ENCODE peak calls at places on chromosomes 13 and 19, in ten cellular contexts. D is activated CD4-positive, alpha-beta T cell treated with anti-CD3 and anti-CD28 coated beads, Interleukin-2, amount 50 U/mL, for 24 hours; B is AG09309; V is fibroblast of the aortic adventitia; J is fibroblast of pulmonary artery; I is left colon; M is NCI-H2171 treated with DMSO at 0.1 percent for 48 hours; G is GOT3; K is T-helper 2 cell; A is uterus. X is an unnamed sample.

GRCh38 chr19:48804496-48804895 is 6.3 kb downstream of the BCAT2 start:
- DNase-seq in D (no peak), B (no peak), V (no peak), J (no peak), I (no peak), M (no peak), G (no peak), K (no peak), A (no peak), X (no peak)

GRCh38 chr19:41265376-41266153 is 1.4 kb downstream of the HNRNPUL1 start:
- DNase-seq in D (no peak), B (no peak), V (peak), J (peak), I (peak), M (no peak), G (no peak), K (no peak), A (no peak), X (no peak)

GRCh38 chr13:112455476-112456059 is 79.4 kb downstream of the SPACA7 start:
- DNase-seq in D (no peak), B (no peak), V (no peak), J (no peak), I (no peak), M (no peak), G (no peak), K (no peak), A (no peak), X (no peak)

GRCh38 chr13:49210669-49211068 is 9.5 kb upstream of the MLNR start:
- DNase-seq in D (no peak), B (no peak), V (no peak), J (no peak), I (no peak), M (no peak), G (no peak), K (no peak), A (no peak), X (no peak)

GRCh38 chr13:111482126-111482525 is 161.7 kb downstream of the TEX29 start:
- DNase-seq in D (no peak), B (no peak), V (no peak), J (no peak), I (no peak), M (no peak), G (no peak), K (no peak), A (no peak), X (no peak)

GRCh38 chr13:26946675-26947342 is 186.2 kb upstream of the GPR12 start:
- DNase-seq in D (no peak), B (no peak), V (peak), J (peak), I (no peak), M (peak), G (no peak), K (no peak), A (no peak), X (no peak)

GRCh38 chr13:37652596-37652995 is 54.0 kb upstream of the POSTN start:
- DNase-seq in D (no peak), B (no peak), V (peak), J (no peak), I (no peak), M (no peak), G (no peak), K (no peak), A (no peak), X (no peak)

GRCh38 chr13:103726808-103727207 is 660.6 kb upstream of the SLC10A2 start:
- DNase-seq in D (no peak), B (no peak), V (no peak), J (no peak), I (no peak), M (no peak), G (no peak), K (no peak), A (no peak), X (no peak)

GRCh38 chr19:3398114-3398899 is 31.9 kb downstream of the NFIC start:
- DNase-seq in D (no peak), B (no peak), V (peak), J (no peak), I (peak), M (no peak), G (no peak), K (no peak), A (peak), X (no peak)

GRCh38 chr19:1412995-1413889 is 5.9 kb downstream of the DAZAP1 start:
- DNase-seq in D (no peak), B (no peak), V (no peak), J (no peak), I (no peak), M (no peak), G (no peak), K (no peak), A (no peak), X (no peak)

GRCh38 chr13:38166121-38166520 is 183.5 kb upstream of the UFM1 start:
- DNase-seq in D (no peak), B (no peak), V (no peak), J (peak), I (no peak), M (no peak), G (no peak), K (no peak), A (no peak), X (no peak)

GRCh38 chr13:105956891-105957290 is 578.6 kb downstream of the EFNB2 start:
- DNase-seq in D (no peak), B (no peak), V (no peak), J (no peak), I (no peak), M (peak), G (no peak), K (no peak), A (no peak), X (no peak)

GRCh38 chr13:22828081-22828480 is 352.7 kb upstream of the SGCG start:
- DNase-seq in D (no peak), B (no peak), V (no peak), J (no peak), I (no peak), M (no peak), G (no peak), K (no peak), A (no peak), X (no peak)

GRCh38 chr13:45731455-45731854 is 29.3 kb downstream of the CBY2 start:
- DNase-seq in D (no peak), B (no peak), V (no peak), J (no peak), I (no peak), M (no peak), G (no peak), K (no peak), A (no peak), X (no peak)

GRCh38 chr19:47296036-47296435 is 13.6 kb upstream of the C5AR1 start:
- DNase-seq in D (peak), B (no peak), V (peak), J (peak), I (peak), M (peak), G (peak), K (no peak), A (peak), X (peak)

X was measured in natural killer cell treated with Interleukin-12 subunit alpha and Interleukin-12 subunit beta and Interleukin-15 and Interleukin-18, amount 100 ng/mL, for 72 hours.